ENCODE peak calls at places on chromosomes 1 and 21, in six cellular contexts. F is GM12878, U is HL-60, O is H1, T is HepG2, N is K562. H is an unnamed sample.

GRCh38 chr21:44424608-44425306 is 30.6 kb upstream of the LRRC3 start:
- DNase-seq in F (no peak), U (no peak), O (no peak), T (no peak), N (no peak), H (no peak)

GRCh38 chr21:42102946-42103345 is 31.8 kb downstream of the UMODL1 start:
- DNase-seq in F (no peak), U (no peak), O (no peak), T (no peak), N (no peak), H (no peak)

GRCh38 chr1:88333301-88333700 is 350.8 kb upstream of the PKN2 start:
- DNase-seq in F (no peak), U (no peak), O (no peak), T (no peak), N (no peak), H (no peak)

GRCh38 chr21:27212444-27212843 is 245.6 kb upstream of the ADAMTS5 start:
- DNase-seq in F (no peak), U (no peak), O (no peak), T (no peak), N (no peak), H (no peak)

GRCh38 chr1:221268295-221268694 is 389.1 kb downstream of the HLX start:
- DNase-seq in F (no peak), U (no peak), O (no peak), T (no peak), N (no peak), H (no peak)

GRCh38 chr1:27138927-27139326 is 16.0 kb downstream of the SLC9A1 start:
- DNase-seq in F (no peak), U (no peak), O (no peak), T (no peak), N (no peak), H (no peak)

GRCh38 chr1:116165572-116165971 is 54.4 kb downstream of the MAB21L3 start:
- DNase-seq in F (no peak), U (no peak), O (no peak), T (no peak), N (no peak), H (no peak)

GRCh38 chr1:33960496-33960895 is 96.6 kb downstream of the HMGB4 start:
- DNase-seq in F (no peak), U (no peak), O (no peak), T (no peak), N (no peak), H (peak)

GRCh38 chr1:12568009-12568767 is 49.8 kb downstream of the DHRS3 start:
- DNase-seq in F (no peak), U (no peak), O (no peak), T (no peak), N (no peak), H (no peak)

GRCh38 chr1:194297999-194298598 is 1111.7 kb upstream of the B3GALT2 start:
- DNase-seq in F (no peak), U (no peak), O (no peak), T (no peak), N (no peak), H (no peak)

GRCh38 chr1:155944396-155944728 is 2.9 kb downstream of the RXFP4 start:
- DNase-seq in F (no peak), U (peak), O (no peak), T (no peak), N (no peak), H (peak)

GRCh38 chr1:94422115-94422820 is 4.1 kb downstream of the ABCD3 start:
- DNase-seq in F (no peak), U (no peak), O (no peak), T (no peak), N (no peak), H (no peak)

GRCh38 chr21:36654341-36654740 is 44.6 kb upstream of the SIM2 start:
- DNase-seq in F (no peak), U (no peak), O (no peak), T (no peak), N (no peak), H (no peak)

GRCh38 chr1:177786346-177786745 is 183.5 kb downstream of the SEC16B start:
- DNase-seq in F (no peak), U (no peak), O (no peak), T (no peak), N (no peak), H (no peak)

GRCh38 chr1:66968574-66968973 is 43.8 kb downstream of the MIER1 start:
- DNase-seq in F (no peak), U (no peak), O (no peak), T (no peak), N (no peak), H (no peak)

GRCh38 chr1:207754942-207755689 is 3.3 kb downstream of the CD46 start:
- DNase-seq in F (no peak), U (peak), O (no peak), T (no peak), N (no peak), H (no peak)

GRCh38 chr1:231432996-231433395 is 10.9 kb upstream of the EGLN1 start:
- DNase-seq in F (no peak), U (no peak), O (no peak), T (no peak), N (no peak), H (no peak)

GRCh38 chr1:210222288-210223006 is 10.1 kb upstream of the SERTAD4 start:
- DNase-seq in F (no peak), U (no peak), O (no peak), T (no peak), N (no peak), H (no peak)

GRCh38 chr1:201324306-201324705 is 41.0 kb downstream of the PKP1 start:
- DNase-seq in F (no peak), U (no peak), O (no peak), T (no peak), N (no peak), H (no peak)

DNA sequence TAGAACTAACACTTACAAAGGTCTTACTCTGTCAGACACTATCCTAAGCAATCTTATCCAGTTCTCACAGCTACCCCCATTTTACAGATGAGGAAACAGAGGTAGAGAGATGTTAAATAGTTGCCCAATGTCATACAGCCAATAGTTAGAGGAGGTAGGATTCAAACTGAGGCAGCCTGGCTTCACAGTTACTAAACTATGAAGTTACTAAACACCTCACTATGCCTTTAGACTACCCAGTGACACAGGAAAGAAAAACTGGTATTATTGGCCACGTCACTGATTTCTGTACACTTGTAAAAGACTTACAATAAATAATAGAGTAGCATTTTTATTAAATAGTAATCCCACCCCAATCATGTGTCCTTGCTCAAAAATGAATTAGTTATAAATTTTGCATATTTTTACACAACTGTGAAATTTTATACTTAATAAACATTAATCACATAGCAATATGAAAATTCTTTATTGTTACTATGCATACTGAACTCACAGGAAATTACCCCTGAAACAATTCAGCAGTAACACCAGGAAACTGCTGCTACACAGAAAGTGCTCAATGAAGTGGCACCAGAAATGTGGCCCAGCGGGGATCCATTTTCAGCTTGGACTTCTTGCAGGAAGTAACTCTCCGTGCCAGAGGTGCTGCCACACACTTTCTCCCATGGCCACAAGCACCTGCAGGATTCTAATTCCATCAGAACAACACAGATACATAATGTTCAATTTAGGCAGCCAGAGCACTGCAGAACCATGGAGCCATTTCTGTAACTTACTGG is 69.4 kb downstream of the VAV3 start:
- DNase-seq in F (no peak), U (no peak), O (no peak), T (no peak), N (no peak), H (no peak)
- TF ChIP-seq GABPA in F (no peak), U (no peak), O (no peak), T (no peak), N (no peak), H (no peak)

DNA sequence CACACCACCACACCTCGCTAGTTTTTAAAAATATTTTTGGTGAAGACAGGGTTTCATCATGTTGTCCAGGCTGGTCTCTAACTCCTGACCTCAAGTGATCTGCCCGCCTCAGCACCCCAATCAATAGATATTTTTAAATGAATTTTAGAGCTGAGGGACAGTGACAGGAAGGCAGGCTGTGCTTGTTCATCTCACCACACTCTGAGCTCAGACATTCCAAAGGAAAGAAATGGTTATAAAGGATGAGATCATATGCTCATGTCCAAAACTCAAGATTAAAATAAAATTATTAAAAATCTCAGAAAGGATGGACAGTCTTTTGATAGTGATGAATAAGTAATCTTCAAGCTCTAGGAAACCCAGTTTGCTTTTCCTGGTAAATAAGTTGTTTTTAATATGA is 40.9 kb downstream of the L1TD1 start:
- DNase-seq in F (no peak), U (no peak), O (no peak), T (no peak), N (no peak), H (no peak)
- TF ChIP-seq GABPA in F (no peak), U (no peak), O (no peak), T (no peak), N (no peak), H (no peak)

DNA sequence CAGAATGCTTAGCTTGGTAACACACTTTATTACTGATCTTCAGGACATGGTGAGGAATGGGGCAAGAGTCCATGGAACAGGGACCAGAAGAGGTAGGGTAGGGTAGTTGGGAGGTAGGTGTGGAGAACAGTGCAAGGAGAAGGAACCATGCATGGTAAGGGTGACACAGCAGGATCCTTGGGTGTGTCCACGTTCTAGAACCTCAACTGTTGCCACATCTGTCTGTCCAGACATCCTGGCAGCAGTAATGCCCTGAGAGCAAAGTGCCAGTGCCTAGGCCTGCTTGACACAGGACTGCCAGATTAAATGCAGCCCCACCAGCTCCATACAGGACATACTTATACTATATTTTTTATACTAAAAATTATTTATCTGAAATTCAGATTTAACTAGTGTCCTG is 13.9 kb downstream of the DMAP1 start:
- DNase-seq in F (no peak), U (peak), O (no peak), T (no peak), N (peak), H (peak)
- TF ChIP-seq GABPA in F (no peak), U (no peak), O (no peak), T (no peak), N (no peak), H (no peak)

GRCh38 chr1:205492201-205492667 is 12.2 kb upstream of the CDK18 start:
- DNase-seq in F (no peak), U (no peak), O (no peak), T (peak), N (no peak), H (no peak)
- TF ChIP-seq GABPA in F (no peak), U (no peak), O (no peak), T (no peak), N (no peak), H (no peak)

GRCh38 chr1:204285438-204286322 is 71.9 kb upstream of the GOLT1A start:
- DNase-seq in F (no peak), U (no peak), O (no peak), T (no peak), N (no peak), H (no peak)
- TF ChIP-seq GABPA in F (no peak), U (no peak), O (no peak), T (no peak), N (no peak), H (no peak)

GRCh38 chr1:100387644-100388350 is 35.5 kb downstream of the CDC14A start:
- DNase-seq in F (no peak), U (no peak), O (no peak), T (no peak), N (no peak), H (no peak)
- TF ChIP-seq GABPA in F (no peak), U (no peak), O (no peak), T (no peak), N (no peak), H (no peak)

H was measured in SK-N-SH.